ENCODE peak calls at places on chromosomes 5 and 9, in seven cellular contexts. R is CD8-positive, alpha-beta memory T cell; Y is anterior cingulate cortex; V is posterior cingulate gyrus; U is heart left ventricle; I is mucosa of gallbladder; E is EL. B is an unnamed sample.

GRCh38 chr5:102955463-102955862 is 164.5 kb downstream of the GIN1 start:
- DNase-seq in R (no peak), Y (no peak), V (no peak), U (no peak), I (no peak), E (peak), B (no peak)

GRCh38 chr9:79829566-79830347 is 258.0 kb downstream of the TLE4 start:
- DNase-seq in R (no peak), Y (no peak), V (no peak), U (no peak), I (no peak), E (no peak), B (peak)

GRCh38 chr5:95720094-95720793 is 10.9 kb upstream of the RHOBTB3 start:
- DNase-seq in R (no peak), Y (no peak), V (no peak), U (no peak), I (no peak), E (peak), B (peak)

GRCh38 chr5:176918613-176919012 is 19.5 kb upstream of the HK3 start:
- DNase-seq in R (no peak), Y (no peak), V (no peak), U (no peak), I (no peak), E (no peak), B (no peak)

GRCh38 chr5:100566382-100567141 is 31.4 kb downstream of the FAM174A start:
- DNase-seq in R (no peak), Y (no peak), V (no peak), U (no peak), I (no peak), E (no peak), B (no peak)

GRCh38 chr5:179919487-179920060 is 11.9 kb upstream of the TBC1D9B start:
- DNase-seq in R (no peak), Y (no peak), V (no peak), U (no peak), I (no peak), E (no peak), B (no peak)

GRCh38 chr5:149719666-149720065 is 10.4 kb upstream of the PPARGC1B start:
- DNase-seq in R (no peak), Y (no peak), V (no peak), U (no peak), I (peak), E (peak), B (no peak)

GRCh38 chr9:114583776-114584175 is 3.8 kb upstream of the ATP6V1G1 start:
- DNase-seq in R (no peak), Y (no peak), V (no peak), U (no peak), I (no peak), E (no peak), B (no peak)

B was measured in Ammon's horn.